ENCODE peak calls at places on chromosome 10, in six cellular contexts. One of them, this sample, is unnamed.

GRCh38 chr10:63722537-63722936 is 201.3 kb downstream of the REEP3 start:
- DNase-seq in osteoblast: peak; percentile 69
- DNase-seq in bronchial epithelial cell: no peak
- DNase-seq in SJSA1: no peak
- DNase-seq in breast epithelium: peak; percentile 89
- DNase-seq in right lobe of liver: no peak
- DNase-seq in this sample: no peak

GRCh38 chr10:79487296-79488194 is 24.8 kb upstream of the EIF5AL1 start:
- DNase-seq in breast epithelium: peak; percentile 55
- DNase-seq in bronchial epithelial cell: peak; percentile 53
- DNase-seq in osteoblast: peak; percentile 71
- DNase-seq in SJSA1: peak; percentile 67
- DNase-seq in right lobe of liver: peak; percentile 69
- DNase-seq in this sample: peak; percentile 86

GRCh38 chr10:31707578-31708411 is 220.8 kb downstream of the ARHGAP12 start:
- DNase-seq in bronchial epithelial cell: peak; percentile 59
- DNase-seq in right lobe of liver: peak; percentile 75
- DNase-seq in SJSA1: peak; percentile 71
- DNase-seq in osteoblast: peak; percentile 78
- DNase-seq in breast epithelium: no peak
- DNase-seq in this sample: no peak

GRCh38 chr10:28241766-28242399 is 61.0 kb downstream of the MPP7 start:
- DNase-seq in osteoblast: no peak
- DNase-seq in right lobe of liver: no peak
- DNase-seq in SJSA1: peak; percentile 28
- DNase-seq in bronchial epithelial cell: peak; percentile 55
- DNase-seq in breast epithelium: no peak
- DNase-seq in this sample: peak; percentile 33

GRCh38 chr10:104123397-104123796 is 1.4 kb downstream of the SFR1 start:
- DNase-seq in SJSA1: peak; percentile 13
- DNase-seq in osteoblast: peak; percentile 42
- DNase-seq in bronchial epithelial cell: peak; percentile 50
- DNase-seq in breast epithelium: no peak
- DNase-seq in right lobe of liver: no peak
- DNase-seq in this sample: no peak

GRCh38 chr10:122853665-122854313 is 8.1 kb upstream of the CUZD1 start:
- DNase-seq in osteoblast: no peak
- DNase-seq in SJSA1: no peak
- DNase-seq in right lobe of liver: no peak
- DNase-seq in bronchial epithelial cell: no peak
- DNase-seq in breast epithelium: no peak
- DNase-seq in this sample: no peak

GRCh38 chr10:72297968-72298773 is 24.4 kb downstream of the DDIT4 start:
- DNase-seq in SJSA1: peak; percentile 93
- DNase-seq in osteoblast: peak; percentile 100
- DNase-seq in breast epithelium: peak; percentile 98
- DNase-seq in right lobe of liver: peak; percentile 93
- DNase-seq in bronchial epithelial cell: peak; percentile 86
- DNase-seq in this sample: peak; percentile 99

GRCh38 chr10:13758302-13758701 is 171.5 kb downstream of the PRPF18 start:
- DNase-seq in SJSA1: no peak
- DNase-seq in osteoblast: no peak
- DNase-seq in right lobe of liver: no peak
- DNase-seq in breast epithelium: no peak
- DNase-seq in bronchial epithelial cell: peak; percentile 92
- DNase-seq in this sample: no peak

GRCh38 chr10:28965937-28966336 is 288.6 kb downstream of the BAMBI start:
- DNase-seq in osteoblast: no peak
- DNase-seq in breast epithelium: no peak
- DNase-seq in right lobe of liver: no peak
- DNase-seq in bronchial epithelial cell: no peak
- DNase-seq in SJSA1: no peak
- DNase-seq in this sample: no peak

GRCh38 chr10:23319835-23320234 is 24.8 kb downstream of the C10orf67 start:
- DNase-seq in SJSA1: no peak
- DNase-seq in bronchial epithelial cell: no peak
- DNase-seq in right lobe of liver: no peak
- DNase-seq in osteoblast: no peak
- DNase-seq in breast epithelium: no peak
- DNase-seq in this sample: no peak

GRCh38 chr10:52597189-52597863 is 175.3 kb downstream of the MBL2 start:
- DNase-seq in bronchial epithelial cell: no peak
- DNase-seq in SJSA1: no peak
- DNase-seq in osteoblast: peak; percentile 14
- DNase-seq in right lobe of liver: no peak
- DNase-seq in breast epithelium: no peak
- DNase-seq in this sample: no peak

GRCh38 chr10:46525177-46525823 is 31.2 kb downstream of the GPRIN2 start:
- DNase-seq in osteoblast: peak; percentile 94
- DNase-seq in breast epithelium: no peak
- DNase-seq in right lobe of liver: peak; percentile 16
- DNase-seq in bronchial epithelial cell: peak; percentile 82
- DNase-seq in SJSA1: no peak
- DNase-seq in this sample: no peak

GRCh38 chr10:127887497-127888415 is 5.0 kb downstream of the CLRN3 start:
- DNase-seq in right lobe of liver: no peak
- DNase-seq in SJSA1: no peak
- DNase-seq in breast epithelium: no peak
- DNase-seq in osteoblast: no peak
- DNase-seq in bronchial epithelial cell: no peak
- DNase-seq in this sample: no peak

GRCh38 chr10:79052311-79053080 is 16.3 kb upstream of the ZMIZ1 start:
- DNase-seq in bronchial epithelial cell: peak; percentile 40
- DNase-seq in SJSA1: no peak
- DNase-seq in breast epithelium: no peak
- DNase-seq in osteoblast: peak; percentile 90
- DNase-seq in right lobe of liver: peak; percentile 15
- DNase-seq in this sample: peak; percentile 88

GRCh38 chr10:72315054-72315453 is 39.7 kb downstream of the DNAJB12 start:
- DNase-seq in bronchial epithelial cell: peak; percentile 80
- DNase-seq in breast epithelium: peak; percentile 62
- DNase-seq in right lobe of liver: no peak
- DNase-seq in SJSA1: no peak
- DNase-seq in osteoblast: peak; percentile 76
- DNase-seq in this sample: peak; percentile 81

GRCh38 chr10:73209705-73210104 is 37.4 kb downstream of the DNAJC9 start:
- DNase-seq in bronchial epithelial cell: peak; percentile 87
- DNase-seq in osteoblast: peak; percentile 37
- DNase-seq in right lobe of liver: no peak
- DNase-seq in breast epithelium: no peak
- DNase-seq in SJSA1: no peak
- DNase-seq in this sample: no peak

GRCh38 chr10:77925795-77926565 is 575 bp downstream of the DLG5 start:
- DNase-seq in right lobe of liver: peak; percentile 55
- DNase-seq in SJSA1: no peak
- DNase-seq in breast epithelium: peak; percentile 69
- DNase-seq in bronchial epithelial cell: peak; percentile 46
- DNase-seq in osteoblast: peak; percentile 96
- DNase-seq in this sample: peak; percentile 83

GRCh38 chr10:52895066-52895465 is 122.5 kb upstream of the MBL2 start:
- DNase-seq in breast epithelium: no peak
- DNase-seq in osteoblast: no peak
- DNase-seq in right lobe of liver: no peak
- DNase-seq in SJSA1: no peak
- DNase-seq in bronchial epithelial cell: no peak
- DNase-seq in this sample: no peak

GRCh38 chr10:62072901-62073300 is 171.4 kb downstream of the ARID5B start:
- DNase-seq in breast epithelium: no peak
- DNase-seq in bronchial epithelial cell: no peak
- DNase-seq in osteoblast: no peak
- DNase-seq in SJSA1: no peak
- DNase-seq in right lobe of liver: no peak
- DNase-seq in this sample: no peak

GRCh38 chr10:94403823-94404228 is 1.5 kb downstream of the TBC1D12 start:
- DNase-seq in right lobe of liver: no peak
- DNase-seq in bronchial epithelial cell: no peak
- DNase-seq in osteoblast: no peak
- DNase-seq in SJSA1: peak; percentile 72
- DNase-seq in breast epithelium: no peak
- DNase-seq in this sample: no peak

GRCh38 chr10:44439845-44440244 is 54.9 kb upstream of the CXCL12 start:
- DNase-seq in breast epithelium: no peak
- DNase-seq in right lobe of liver: no peak
- DNase-seq in SJSA1: no peak
- DNase-seq in osteoblast: peak; percentile 27
- DNase-seq in bronchial epithelial cell: no peak
- DNase-seq in this sample: no peak

GRCh38 chr10:19966751-19967150 is 150.5 kb downstream of the PLXDC2 start:
- DNase-seq in bronchial epithelial cell: no peak
- DNase-seq in breast epithelium: no peak
- DNase-seq in right lobe of liver: no peak
- DNase-seq in osteoblast: no peak
- DNase-seq in SJSA1: no peak
- DNase-seq in this sample: peak; percentile 51

GRCh38 chr10:78961760-78962159 is 107.0 kb upstream of the ZMIZ1 start:
- DNase-seq in SJSA1: no peak
- DNase-seq in osteoblast: no peak
- DNase-seq in breast epithelium: no peak
- DNase-seq in right lobe of liver: no peak
- DNase-seq in bronchial epithelial cell: no peak
- DNase-seq in this sample: no peak

GRCh38 chr10:125513783-125514182 is 169.2 kb downstream of the TEX36 start:
- DNase-seq in bronchial epithelial cell: no peak
- DNase-seq in breast epithelium: no peak
- DNase-seq in SJSA1: no peak
- DNase-seq in osteoblast: no peak
- DNase-seq in right lobe of liver: no peak
- DNase-seq in this sample: no peak

GRCh38 chr10:97078280-97079156 is 107.2 kb downstream of the SLIT1 start:
- DNase-seq in breast epithelium: no peak
- DNase-seq in right lobe of liver: no peak
- DNase-seq in osteoblast: peak; percentile 68
- DNase-seq in SJSA1: no peak
- DNase-seq in bronchial epithelial cell: no peak
- DNase-seq in this sample: no peak
- H3K27me3 ChIP-seq in breast epithelium: no peaks in the 10 kb centered on the region
- H3K27me3 ChIP-seq in right lobe of liver: no peaks in the 10 kb centered on the region
- H3K27me3 ChIP-seq in osteoblast: peaks cover 5% of the 10 kb centered on the region
- H3K27me3 ChIP-seq in SJSA1: peaks cover 13% of the 10 kb centered on the region
- H3K27me3 ChIP-seq in bronchial epithelial cell: peaks cover 5% of the 10 kb centered on the region
- H3K27me3 ChIP-seq in this sample: no peaks in the 10 kb centered on the region

GRCh38 chr10:50605280-50606270 is 18.2 kb downstream of the SGMS1 start:
- DNase-seq in right lobe of liver: no peak
- DNase-seq in osteoblast: peak; percentile 89
- DNase-seq in SJSA1: peak; percentile 67
- DNase-seq in breast epithelium: peak; percentile 66
- DNase-seq in bronchial epithelial cell: peak; percentile 97
- DNase-seq in this sample: no peak
- H3K4me3 ChIP-seq in right lobe of liver: no peak overlapping the region
- H3K4me3 ChIP-seq in osteoblast: no peak overlapping the region
- H3K4me3 ChIP-seq in SJSA1: no peak overlapping the region
- H3K4me3 ChIP-seq in breast epithelium: no peak overlapping the region
- H3K4me3 ChIP-seq in bronchial epithelial cell: no peak overlapping the region
- H3K4me3 ChIP-seq in this sample: no peak overlapping the region

GRCh38 chr10:14904316-14904732 is 25.7 kb downstream of the SUV39H2 start:
- DNase-seq in osteoblast: no peak
- DNase-seq in bronchial epithelial cell: peak; percentile 29
- DNase-seq in breast epithelium: no peak
- DNase-seq in right lobe of liver: no peak
- DNase-seq in SJSA1: peak; percentile 18
- DNase-seq in this sample: peak; percentile 25
- H3K36me3 ChIP-seq in osteoblast: peaks cover 29% of the 10 kb centered on the region
- H3K36me3 ChIP-seq in bronchial epithelial cell: peaks cover 2% of the 10 kb centered on the region
- H3K36me3 ChIP-seq in breast epithelium: no peaks in the 10 kb centered on the region
- H3K36me3 ChIP-seq in right lobe of liver: no peaks in the 10 kb centered on the region
- H3K36me3 ChIP-seq in SJSA1: peaks cover 76% of the 10 kb centered on the region
- H3K36me3 ChIP-seq in this sample: peaks cover 13% of the 10 kb centered on the region

GRCh38 chr10:100713049-100713858 is 32.1 kb upstream of the PAX2 start:
- DNase-seq in osteoblast: peak; percentile 75
- DNase-seq in breast epithelium: no peak
- DNase-seq in bronchial epithelial cell: no peak
- DNase-seq in SJSA1: no peak
- DNase-seq in right lobe of liver: no peak
- DNase-seq in this sample: peak; percentile 84

GRCh38 chr10:100710151-100710871 is 35.1 kb upstream of the PAX2 start:
- DNase-seq in bronchial epithelial cell: no peak
- DNase-seq in breast epithelium: no peak
- DNase-seq in right lobe of liver: no peak
- DNase-seq in osteoblast: peak; percentile 69
- DNase-seq in SJSA1: no peak
- DNase-seq in this sample: peak; percentile 83

GRCh38 chr10:100707261-100707848 is 38.0 kb upstream of the PAX2 start:
- DNase-seq in SJSA1: no peak
- DNase-seq in right lobe of liver: no peak
- DNase-seq in osteoblast: peak; percentile 19
- DNase-seq in breast epithelium: no peak
- DNase-seq in bronchial epithelial cell: no peak
- DNase-seq in this sample: no peak

GRCh38 chr10:100709146-100709545 is 36.2 kb upstream of the PAX2 start:
- DNase-seq in breast epithelium: no peak
- DNase-seq in osteoblast: no peak
- DNase-seq in SJSA1: no peak
- DNase-seq in right lobe of liver: no peak
- DNase-seq in bronchial epithelial cell: no peak
- DNase-seq in this sample: no peak

GRCh38 chr10:100709655-100710054 is 35.7 kb upstream of the PAX2 start:
- DNase-seq in SJSA1: no peak
- DNase-seq in right lobe of liver: no peak
- DNase-seq in osteoblast: peak; percentile 22
- DNase-seq in bronchial epithelial cell: no peak
- DNase-seq in breast epithelium: no peak
- DNase-seq in this sample: peak; percentile 66
- H3K27me3 ChIP-seq in SJSA1: peaks cover 71% of the 10 kb centered on the region
- H3K27me3 ChIP-seq in right lobe of liver: peaks cover 3% of the 10 kb centered on the region
- H3K27me3 ChIP-seq in osteoblast: peaks cover 75% of the 10 kb centered on the region
- H3K27me3 ChIP-seq in bronchial epithelial cell: peaks cover 47% of the 10 kb centered on the region
- H3K27me3 ChIP-seq in breast epithelium: peaks cover 77% of the 10 kb centered on the region
- H3K27me3 ChIP-seq in this sample: peaks cover 66% of the 10 kb centered on the region

GRCh38 chr10:129964611-129965417 is 740 bp upstream of the EBF3 start:
- DNase-seq in osteoblast: peak; percentile 96
- DNase-seq in breast epithelium: no peak
- DNase-seq in right lobe of liver: no peak
- DNase-seq in bronchial epithelial cell: no peak
- DNase-seq in SJSA1: no peak
- DNase-seq in this sample: peak; percentile 84

GRCh38 chr10:129963076-129963830 is 821 bp downstream of the EBF3 start:
- DNase-seq in SJSA1: no peak
- DNase-seq in osteoblast: peak; percentile 97
- DNase-seq in bronchial epithelial cell: no peak
- DNase-seq in breast epithelium: no peak
- DNase-seq in right lobe of liver: no peak
- DNase-seq in this sample: peak; percentile 85

GRCh38 chr10:129965418-129965793 is 1.3 kb upstream of the EBF3 start:
- DNase-seq in SJSA1: no peak
- DNase-seq in osteoblast: no peak
- DNase-seq in breast epithelium: no peak
- DNase-seq in right lobe of liver: no peak
- DNase-seq in bronchial epithelial cell: no peak
- DNase-seq in this sample: peak; percentile 61

GRCh38 chr10:129962558-129963075 is 1.5 kb downstream of the EBF3 start:
- DNase-seq in right lobe of liver: no peak
- DNase-seq in osteoblast: peak; percentile 84
- DNase-seq in breast epithelium: no peak
- DNase-seq in bronchial epithelial cell: no peak
- DNase-seq in SJSA1: no peak
- DNase-seq in this sample: no peak

GRCh38 chr10:129963831-129964501 is at the start of gene EBF3:
- DNase-seq in osteoblast: peak; percentile 100
- DNase-seq in breast epithelium: peak; percentile 37
- DNase-seq in SJSA1: peak; percentile 22
- DNase-seq in right lobe of liver: peak; percentile 72
- DNase-seq in bronchial epithelial cell: no peak
- DNase-seq in this sample: peak; percentile 97
- H3K4me3 ChIP-seq in osteoblast: peak within 1 kb of the TSS; percentile 83
- H3K4me3 ChIP-seq in breast epithelium: peak within 1 kb of the TSS; percentile 55
- H3K4me3 ChIP-seq in SJSA1: peak within 1 kb of the TSS; percentile 21
- H3K4me3 ChIP-seq in right lobe of liver: peak within 1 kb of the TSS; percentile 39
- H3K4me3 ChIP-seq in bronchial epithelial cell: peak within 1 kb of the TSS; percentile 30
- H3K4me3 ChIP-seq in this sample: peak within 1 kb of the TSS; percentile 33

GRCh38 chr10:6103591-6103990 is 14.8 kb downstream of the RBM17 start:
- DNase-seq in osteoblast: no peak
- DNase-seq in SJSA1: no peak
- DNase-seq in breast epithelium: no peak
- DNase-seq in bronchial epithelial cell: no peak
- DNase-seq in right lobe of liver: no peak
- DNase-seq in this sample: no peak
- H3K36me3 ChIP-seq in osteoblast: peaks cover 56% of the 10 kb centered on the region
- H3K36me3 ChIP-seq in SJSA1: peaks cover 82% of the 10 kb centered on the region
- H3K36me3 ChIP-seq in breast epithelium: peaks cover 5% of the 10 kb centered on the region
- H3K36me3 ChIP-seq in bronchial epithelial cell: peaks cover 10% of the 10 kb centered on the region
- H3K36me3 ChIP-seq in right lobe of liver: no peaks in the 10 kb centered on the region
- H3K36me3 ChIP-seq in this sample: peaks cover 8% of the 10 kb centered on the region